ENCODE peak calls at places on chromosomes 11 and 22, in four cellular contexts. K is PC-3, F is kidney, S is IMR-90. L is an unnamed sample.

GRCh38 chr11:1508986-1509385 is 22.4 kb upstream of the MOB2 start:
- DNase-seq in K (no peak), F (peak; percentile 53), S (no peak), L (no peak)

GRCh38 chr11:27914080-27914479 is 193.9 kb downstream of the KIF18A start:
- DNase-seq in K (peak; percentile 56), F (no peak), S (peak; percentile 67), L (no peak)

GRCh38 chr22:41782316-41782715 is 18.2 kb upstream of the CCDC134 start:
- DNase-seq in K (no peak), F (no peak), S (no peak), L (no peak)

GRCh38 chr22:30763815-30764686 is 69.4 kb downstream of the OSBP2 start:
- DNase-seq in K (peak; percentile 85), F (no peak), S (peak; percentile 86), L (peak; percentile 80)

GRCh38 chr11:75722669-75723042 is 5.0 kb downstream of the MOGAT2 start:
- DNase-seq in K (no peak), F (no peak), S (no peak), L (no peak)

GRCh38 chr11:57871231-57871630 is 109.6 kb downstream of the CTNND1 start:
- DNase-seq in K (no peak), F (no peak), S (no peak), L (no peak)

GRCh38 chr11:72718101-72718501 is 34.1 kb downstream of the ARAP1 start:
- DNase-seq in K (no peak), F (peak; percentile 77), S (no peak), L (no peak)

GRCh38 chr11:102761646-102762238 is 18.7 kb downstream of the MMP10 start:
- DNase-seq in K (no peak), F (no peak), S (no peak), L (no peak)

GRCh38 chr22:20463324-20464095 is 25.9 kb upstream of the SCARF2 start:
- DNase-seq in K (no peak), F (peak; percentile 13), S (no peak), L (no peak)

GRCh38 chr11:36089920-36090319 is 146.1 kb downstream of the LDLRAD3 start:
- DNase-seq in K (no peak), F (no peak), S (no peak), L (no peak)

GRCh38 chr11:36091256-36091811 is 147.5 kb downstream of the LDLRAD3 start:
- DNase-seq in K (no peak), F (no peak), S (peak; percentile 79), L (no peak)

GRCh38 chr11:36092314-36093030 is 148.6 kb downstream of the LDLRAD3 start:
- DNase-seq in K (no peak), F (no peak), S (peak; percentile 39), L (no peak)

GRCh38 chr11:36088234-36088975 is 144.5 kb downstream of the LDLRAD3 start:
- DNase-seq in K (no peak), F (no peak), S (peak; percentile 44), L (no peak)

DNA sequence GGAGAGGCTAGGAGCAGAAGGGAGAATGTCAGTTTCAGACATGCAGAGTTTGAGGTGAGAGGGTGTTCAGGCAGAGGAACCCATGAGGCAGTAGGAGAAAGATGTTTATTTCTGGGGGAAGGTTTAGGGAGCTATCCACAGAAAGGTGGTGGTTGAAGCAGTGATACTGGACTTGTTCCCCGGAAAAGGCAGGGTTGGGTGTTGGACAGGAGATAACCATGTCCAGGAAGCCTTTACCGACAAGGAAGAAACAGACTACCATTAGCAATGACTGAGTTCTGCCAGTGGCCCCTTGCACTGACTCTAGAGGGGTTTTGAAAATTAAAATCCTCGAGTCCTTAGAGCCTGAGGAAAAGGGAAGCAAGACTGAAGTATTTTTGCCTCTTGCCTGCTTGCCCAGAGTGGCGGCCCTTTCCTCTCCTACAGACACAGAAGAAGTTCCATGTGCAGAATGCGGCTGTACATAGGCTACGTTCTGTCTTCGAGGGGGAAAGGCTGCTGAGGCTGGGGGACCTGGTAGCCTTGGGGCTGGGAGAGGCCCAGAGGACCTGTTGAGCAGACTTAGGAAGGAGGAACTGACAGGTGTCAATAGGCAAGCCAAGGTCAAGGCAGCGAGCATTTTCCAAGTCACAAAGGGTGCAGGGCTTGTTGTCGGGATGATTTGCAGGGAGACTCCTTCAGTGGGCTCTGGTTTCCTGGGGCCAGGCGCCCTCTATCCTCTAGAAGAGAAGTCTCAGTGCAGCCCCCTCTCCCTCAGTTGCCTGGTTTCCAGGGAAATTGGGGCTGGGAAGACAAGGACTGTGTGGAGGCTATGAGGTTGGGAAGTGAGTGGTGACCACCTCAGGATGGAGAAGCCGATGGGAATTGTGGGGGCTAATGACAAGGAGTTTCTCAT is 146.7 kb downstream of the LDLRAD3 start:
- DNase-seq in K (no peak), F (no peak), S (no peak), L (no peak)
- H3K4me3 ChIP-seq in K (no peak overlapping the region), F (no peak overlapping the region), S (no peak overlapping the region), L (no peak overlapping the region)

GRCh38 chr22:42921301-42921700 is 64.2 kb upstream of the ARFGAP3 start:
- DNase-seq in K (no peak), F (no peak), S (no peak), L (no peak)
- H3K4me1 ChIP-seq in K (peaks cover 34% of the 10 kb centered on the region), F (peaks cover 4% of the 10 kb centered on the region), S (peaks cover 21% of the 10 kb centered on the region), L (peaks cover 4% of the 10 kb centered on the region)

GRCh38 chr11:107695446-107695845 is 16.4 kb downstream of the SLN start:
- DNase-seq in K (no peak), F (no peak), S (peak; percentile 67), L (no peak)

GRCh38 chr11:107699371-107700348 is 12.2 kb downstream of the SLN start:
- DNase-seq in K (no peak), F (no peak), S (no peak), L (no peak)

GRCh38 chr11:107691003-107691402 is 20.9 kb downstream of the SLN start:
- DNase-seq in K (peak; percentile 75), F (no peak), S (peak; percentile 36), L (no peak)

GRCh38 chr11:107697291-107697690 is 14.6 kb downstream of the SLN start:
- DNase-seq in K (no peak), F (no peak), S (no peak), L (no peak)

DNA sequence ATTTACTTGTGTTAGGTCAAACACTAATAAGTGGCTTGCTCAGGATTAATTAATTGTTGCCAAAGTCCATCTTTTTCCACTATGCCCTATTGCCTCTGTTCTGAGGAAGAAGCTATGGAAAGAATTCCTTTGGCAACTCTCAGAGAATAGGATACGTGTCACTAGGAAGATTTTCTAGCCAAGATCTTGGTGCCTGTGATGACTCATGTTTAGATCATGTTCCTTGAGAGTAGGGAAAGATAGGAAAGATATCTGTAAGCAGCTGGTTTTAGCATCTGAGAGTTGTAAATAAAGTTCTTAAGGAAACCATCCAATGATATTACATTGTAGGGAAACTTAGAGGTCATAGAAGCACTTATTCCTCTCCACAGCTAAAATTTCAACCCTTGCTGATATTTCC is 15.7 kb downstream of the SLN start:
- DNase-seq in K (peak; percentile 99), F (no peak), S (peak; percentile 97), L (no peak)
- H3K4me3 ChIP-seq in K (no peak overlapping the region), F (no peak overlapping the region), S (no peak overlapping the region), L (no peak overlapping the region)

DNA sequence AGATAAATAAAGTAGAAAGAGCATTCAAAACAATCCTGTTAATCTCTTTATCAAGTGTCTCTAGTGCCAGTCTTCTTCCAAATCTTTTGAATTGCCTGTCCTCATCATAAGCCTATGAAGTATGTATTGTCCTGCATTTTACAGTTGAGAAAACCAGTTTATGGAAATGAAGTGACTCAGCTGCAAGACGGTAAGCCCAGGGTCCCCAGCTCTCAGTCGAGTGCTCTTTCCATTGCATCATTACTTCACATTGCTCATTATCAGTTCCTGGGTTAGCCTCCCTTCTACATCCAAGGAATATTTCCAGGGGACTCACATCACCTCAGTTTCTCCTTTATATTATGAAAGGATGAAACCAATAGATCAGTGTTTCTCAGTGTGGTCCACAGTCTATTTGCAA is 9.1 kb upstream of the P4HA3 start:
- DNase-seq in K (peak; percentile 60), F (no peak), S (peak; percentile 34), L (no peak)
- H3K4me1 ChIP-seq in K (peaks cover 33% of the 10 kb centered on the region), F (no peaks in the 10 kb centered on the region), S (peaks cover 15% of the 10 kb centered on the region), L (no peaks in the 10 kb centered on the region)

DNA sequence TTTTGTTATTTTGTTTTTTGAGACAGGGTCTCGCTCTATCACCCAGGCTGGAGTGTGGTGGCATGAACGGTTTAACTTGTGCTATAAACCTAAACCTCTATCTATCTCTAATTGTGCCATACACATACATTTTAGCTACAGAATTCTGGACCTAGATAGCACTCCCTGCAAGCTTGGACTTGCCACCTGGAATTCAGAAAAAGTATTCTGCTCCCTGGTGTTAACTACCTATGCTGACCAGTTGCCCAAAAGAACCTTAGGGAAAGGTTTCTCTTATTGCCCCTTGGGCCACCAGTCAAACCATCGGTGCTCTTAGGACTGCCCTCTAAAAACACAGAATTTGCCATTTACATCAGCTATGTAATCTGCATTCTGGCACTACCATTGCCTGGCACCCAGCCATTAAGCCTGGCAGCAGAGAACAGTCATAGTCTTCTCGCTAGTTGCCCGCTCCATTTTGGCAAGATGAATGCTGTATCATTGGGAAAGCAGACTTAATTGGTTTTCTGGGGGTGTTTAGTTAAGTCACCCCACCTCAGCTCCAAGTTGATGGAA is 55.3 kb downstream of the ETS1 start:
- DNase-seq in K (no peak), F (no peak), S (no peak), L (no peak)
- H3K4me3 ChIP-seq in K (no peak overlapping the region), F (no peak overlapping the region), S (no peak overlapping the region), L (no peak overlapping the region)